ENCODE peak calls at places on chromosome 3, in eight cellular contexts. One of them, this sample, is unnamed.

GRCh38 chr3:161349529-161350278 is 21.6 kb downstream of the SPTSSB start:
- DNase-seq in H9: no peak
- DNase-seq in tibial artery: no peak
- DNase-seq in Caco-2: no peak
- DNase-seq in upper lobe of left lung: no peak
- DNase-seq in CD8-positive, alpha-beta T cell: peak; percentile 20
- DNase-seq in A549: peak; percentile 31
- DNase-seq in endodermal cell: no peak
- DNase-seq in this sample: no peak

GRCh38 chr3:111582114-111582461 is 13.1 kb downstream of the ZBED2 start:
- DNase-seq in H9: no peak
- DNase-seq in tibial artery: no peak
- DNase-seq in Caco-2: no peak
- DNase-seq in upper lobe of left lung: peak; percentile 41
- DNase-seq in CD8-positive, alpha-beta T cell: no peak
- DNase-seq in A549: peak; percentile 82
- DNase-seq in endodermal cell: no peak
- DNase-seq in this sample: no peak

GRCh38 chr3:17581421-17582080 is 160.9 kb downstream of the TBC1D5 start:
- DNase-seq in H9: no peak
- DNase-seq in tibial artery: no peak
- DNase-seq in Caco-2: no peak
- DNase-seq in upper lobe of left lung: no peak
- DNase-seq in CD8-positive, alpha-beta T cell: no peak
- DNase-seq in A549: no peak
- DNase-seq in endodermal cell: no peak
- DNase-seq in this sample: no peak

GRCh38 chr3:168531116-168531515 is 435.4 kb upstream of the GOLIM4 start:
- DNase-seq in H9: peak; percentile 36
- DNase-seq in tibial artery: no peak
- DNase-seq in Caco-2: no peak
- DNase-seq in upper lobe of left lung: no peak
- DNase-seq in CD8-positive, alpha-beta T cell: no peak
- DNase-seq in A549: no peak
- DNase-seq in endodermal cell: peak; percentile 57
- DNase-seq in this sample: peak; percentile 89

GRCh38 chr3:159499031-159499793 is 489.4 kb upstream of the IL12A start:
- DNase-seq in H9: no peak
- DNase-seq in tibial artery: no peak
- DNase-seq in Caco-2: no peak
- DNase-seq in upper lobe of left lung: no peak
- DNase-seq in CD8-positive, alpha-beta T cell: no peak
- DNase-seq in A549: no peak
- DNase-seq in endodermal cell: no peak
- DNase-seq in this sample: no peak

GRCh38 chr3:52570076-52570475 is 33.7 kb downstream of the UQCC5 start:
- DNase-seq in H9: no peak
- DNase-seq in tibial artery: no peak
- DNase-seq in Caco-2: no peak
- DNase-seq in upper lobe of left lung: no peak
- DNase-seq in CD8-positive, alpha-beta T cell: no peak
- DNase-seq in A549: no peak
- DNase-seq in endodermal cell: no peak
- DNase-seq in this sample: no peak

GRCh38 chr3:150275946-150276345 is 132.2 kb upstream of the TSC22D2 start:
- DNase-seq in H9: no peak
- DNase-seq in tibial artery: no peak
- DNase-seq in Caco-2: no peak
- DNase-seq in upper lobe of left lung: no peak
- DNase-seq in CD8-positive, alpha-beta T cell: no peak
- DNase-seq in A549: no peak
- DNase-seq in endodermal cell: no peak
- DNase-seq in this sample: no peak

GRCh38 chr3:154137036-154137435 is 15.8 kb downstream of the ARHGEF26 start:
- DNase-seq in H9: no peak
- DNase-seq in tibial artery: no peak
- DNase-seq in Caco-2: no peak
- DNase-seq in upper lobe of left lung: no peak
- DNase-seq in CD8-positive, alpha-beta T cell: no peak
- DNase-seq in A549: no peak
- DNase-seq in endodermal cell: no peak
- DNase-seq in this sample: no peak

GRCh38 chr3:49657208-49657915 is 16.8 kb upstream of the APEH start:
- DNase-seq in H9: no peak
- DNase-seq in tibial artery: no peak
- DNase-seq in Caco-2: no peak
- DNase-seq in upper lobe of left lung: no peak
- DNase-seq in CD8-positive, alpha-beta T cell: no peak
- DNase-seq in A549: no peak
- DNase-seq in endodermal cell: no peak
- DNase-seq in this sample: no peak
- H3K9me3 ChIP-seq in H9: no peaks in the 10 kb centered on the region
- H3K9me3 ChIP-seq in tibial artery: no peaks in the 10 kb centered on the region
- H3K9me3 ChIP-seq in Caco-2: no peaks in the 10 kb centered on the region
- H3K9me3 ChIP-seq in upper lobe of left lung: no peaks in the 10 kb centered on the region
- H3K9me3 ChIP-seq in CD8-positive, alpha-beta T cell: no peaks in the 10 kb centered on the region
- H3K9me3 ChIP-seq in A549: no peaks in the 10 kb centered on the region
- H3K9me3 ChIP-seq in endodermal cell: no peaks in the 10 kb centered on the region
- H3K9me3 ChIP-seq in this sample: no peaks in the 10 kb centered on the region

DNA sequence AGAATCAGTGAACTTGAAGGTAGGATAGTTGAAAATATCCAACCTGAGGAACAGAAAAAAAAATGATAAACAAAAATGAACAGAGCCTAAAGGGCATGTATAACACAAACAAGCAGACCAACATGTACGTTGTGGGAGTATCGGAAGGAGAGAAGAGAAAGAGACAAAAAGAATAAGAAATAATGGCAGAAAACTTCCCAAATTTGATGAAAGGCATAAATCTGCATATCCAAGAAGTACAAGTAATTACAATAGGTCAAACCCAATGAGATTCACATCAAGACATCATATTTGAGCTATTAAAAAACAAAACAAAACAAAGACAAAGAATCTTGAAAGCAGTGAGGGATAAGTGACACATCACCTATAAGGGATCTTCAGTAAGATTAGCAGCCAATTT is 38.1 kb upstream of the ATP13A5 start:
- DNase-seq in H9: no peak
- DNase-seq in tibial artery: no peak
- DNase-seq in Caco-2: no peak
- DNase-seq in upper lobe of left lung: no peak
- DNase-seq in CD8-positive, alpha-beta T cell: no peak
- DNase-seq in A549: no peak
- DNase-seq in endodermal cell: no peak
- DNase-seq in this sample: no peak
- H3K9me3 ChIP-seq in H9: no peaks in the 10 kb centered on the region
- H3K9me3 ChIP-seq in tibial artery: no peaks in the 10 kb centered on the region
- H3K9me3 ChIP-seq in Caco-2: peaks cover 6% of the 10 kb centered on the region
- H3K9me3 ChIP-seq in upper lobe of left lung: no peaks in the 10 kb centered on the region
- H3K9me3 ChIP-seq in CD8-positive, alpha-beta T cell: peaks cover 4% of the 10 kb centered on the region
- H3K9me3 ChIP-seq in A549: no peaks in the 10 kb centered on the region
- H3K9me3 ChIP-seq in endodermal cell: peaks cover 48% of the 10 kb centered on the region
- H3K9me3 ChIP-seq in this sample: no peaks in the 10 kb centered on the region

DNA sequence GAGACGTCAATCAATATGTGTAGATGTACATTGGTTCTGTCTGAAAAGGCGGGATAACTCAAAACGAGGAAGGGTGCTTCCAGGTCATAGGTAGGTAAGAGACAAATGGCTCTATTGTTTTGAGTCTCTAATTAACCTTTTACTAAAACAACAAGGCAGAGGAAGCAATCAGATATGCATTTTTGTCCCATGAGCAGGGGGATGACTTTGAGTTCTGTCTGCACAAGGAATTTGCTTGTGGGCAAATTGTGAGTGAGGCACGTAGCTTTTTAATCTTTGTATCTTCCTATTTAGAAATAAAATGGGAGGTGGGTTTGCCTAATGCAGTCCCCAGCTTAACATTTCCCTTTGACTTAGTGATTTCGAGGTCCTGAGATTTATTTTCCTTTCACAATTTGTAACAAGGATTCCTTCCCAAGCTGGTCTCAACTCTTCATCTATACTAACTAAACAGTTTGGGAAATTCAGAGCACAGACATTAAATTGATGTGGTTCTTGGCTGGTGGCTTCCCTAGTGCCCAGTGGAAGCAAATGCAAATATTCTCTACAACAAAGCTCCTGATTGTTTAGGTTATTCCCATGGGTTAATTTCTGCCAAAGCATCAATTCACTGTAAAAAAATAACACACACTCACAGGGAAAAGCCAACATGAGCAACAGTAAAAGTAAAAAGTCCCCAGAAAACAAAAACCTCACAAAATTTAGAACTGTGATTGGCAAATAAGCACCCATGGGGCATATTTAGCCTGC is 738.8 kb upstream of the SGO1 start:
- DNase-seq in H9: no peak
- DNase-seq in tibial artery: no peak
- DNase-seq in Caco-2: no peak
- DNase-seq in upper lobe of left lung: no peak
- DNase-seq in CD8-positive, alpha-beta T cell: no peak
- DNase-seq in A549: no peak
- DNase-seq in endodermal cell: no peak
- DNase-seq in this sample: no peak
- H3K9me3 ChIP-seq in H9: no peaks in the 10 kb centered on the region
- H3K9me3 ChIP-seq in tibial artery: no peaks in the 10 kb centered on the region
- H3K9me3 ChIP-seq in Caco-2: no peaks in the 10 kb centered on the region
- H3K9me3 ChIP-seq in upper lobe of left lung: peaks cover 3% of the 10 kb centered on the region
- H3K9me3 ChIP-seq in CD8-positive, alpha-beta T cell: no peaks in the 10 kb centered on the region
- H3K9me3 ChIP-seq in A549: no peaks in the 10 kb centered on the region
- H3K9me3 ChIP-seq in endodermal cell: peaks cover 22% of the 10 kb centered on the region
- H3K9me3 ChIP-seq in this sample: no peaks in the 10 kb centered on the region

GRCh38 chr3:73046195-73046594 is 15.3 kb upstream of the EBLN2 start:
- DNase-seq in H9: no peak
- DNase-seq in tibial artery: no peak
- DNase-seq in Caco-2: no peak
- DNase-seq in upper lobe of left lung: no peak
- DNase-seq in CD8-positive, alpha-beta T cell: no peak
- DNase-seq in A549: no peak
- DNase-seq in endodermal cell: no peak
- DNase-seq in this sample: no peak
- H3K9me3 ChIP-seq in H9: no peaks in the 10 kb centered on the region
- H3K9me3 ChIP-seq in tibial artery: no peaks in the 10 kb centered on the region
- H3K9me3 ChIP-seq in Caco-2: no peaks in the 10 kb centered on the region
- H3K9me3 ChIP-seq in upper lobe of left lung: no peaks in the 10 kb centered on the region
- H3K9me3 ChIP-seq in CD8-positive, alpha-beta T cell: no peaks in the 10 kb centered on the region
- H3K9me3 ChIP-seq in A549: no peaks in the 10 kb centered on the region
- H3K9me3 ChIP-seq in endodermal cell: no peaks in the 10 kb centered on the region
- H3K9me3 ChIP-seq in this sample: no peaks in the 10 kb centered on the region

GRCh38 chr3:13865106-13865505 is 14.8 kb downstream of the WNT7A start:
- DNase-seq in H9: no peak
- DNase-seq in tibial artery: no peak
- DNase-seq in Caco-2: no peak
- DNase-seq in upper lobe of left lung: no peak
- DNase-seq in CD8-positive, alpha-beta T cell: no peak
- DNase-seq in A549: no peak
- DNase-seq in endodermal cell: no peak
- DNase-seq in this sample: no peak
- H3K9me3 ChIP-seq in H9: no peaks in the 10 kb centered on the region
- H3K9me3 ChIP-seq in tibial artery: no peaks in the 10 kb centered on the region
- H3K9me3 ChIP-seq in Caco-2: no peaks in the 10 kb centered on the region
- H3K9me3 ChIP-seq in upper lobe of left lung: no peaks in the 10 kb centered on the region
- H3K9me3 ChIP-seq in CD8-positive, alpha-beta T cell: no peaks in the 10 kb centered on the region
- H3K9me3 ChIP-seq in A549: no peaks in the 10 kb centered on the region
- H3K9me3 ChIP-seq in endodermal cell: no peaks in the 10 kb centered on the region
- H3K9me3 ChIP-seq in this sample: no peaks in the 10 kb centered on the region

GRCh38 chr3:138642927-138643253 is 34.3 kb downstream of the FAIM start:
- DNase-seq in H9: no peak
- DNase-seq in tibial artery: no peak
- DNase-seq in Caco-2: no peak
- DNase-seq in upper lobe of left lung: no peak
- DNase-seq in CD8-positive, alpha-beta T cell: no peak
- DNase-seq in A549: no peak
- DNase-seq in endodermal cell: no peak
- DNase-seq in this sample: no peak
- H3K9me3 ChIP-seq in H9: peaks cover 9% of the 10 kb centered on the region
- H3K9me3 ChIP-seq in tibial artery: no peaks in the 10 kb centered on the region
- H3K9me3 ChIP-seq in Caco-2: peaks cover 11% of the 10 kb centered on the region
- H3K9me3 ChIP-seq in upper lobe of left lung: peaks cover 53% of the 10 kb centered on the region
- H3K9me3 ChIP-seq in CD8-positive, alpha-beta T cell: peaks cover 10% of the 10 kb centered on the region
- H3K9me3 ChIP-seq in A549: peaks cover 32% of the 10 kb centered on the region
- H3K9me3 ChIP-seq in endodermal cell: peaks cover 60% of the 10 kb centered on the region
- H3K9me3 ChIP-seq in this sample: no peaks in the 10 kb centered on the region

GRCh38 chr3:20822251-20822650 is 636.2 kb upstream of the SGO1 start:
- DNase-seq in H9: no peak
- DNase-seq in tibial artery: no peak
- DNase-seq in Caco-2: no peak
- DNase-seq in upper lobe of left lung: no peak
- DNase-seq in CD8-positive, alpha-beta T cell: no peak
- DNase-seq in A549: no peak
- DNase-seq in endodermal cell: no peak
- DNase-seq in this sample: no peak
- H3K9me3 ChIP-seq in H9: no peaks in the 10 kb centered on the region
- H3K9me3 ChIP-seq in tibial artery: no peaks in the 10 kb centered on the region
- H3K9me3 ChIP-seq in Caco-2: no peaks in the 10 kb centered on the region
- H3K9me3 ChIP-seq in upper lobe of left lung: peaks cover 11% of the 10 kb centered on the region
- H3K9me3 ChIP-seq in CD8-positive, alpha-beta T cell: no peaks in the 10 kb centered on the region
- H3K9me3 ChIP-seq in A549: no peaks in the 10 kb centered on the region
- H3K9me3 ChIP-seq in endodermal cell: peaks cover 11% of the 10 kb centered on the region
- H3K9me3 ChIP-seq in this sample: no peaks in the 10 kb centered on the region

GRCh38 chr3:18703798-18704197 is 278.7 kb upstream of the SATB1 start:
- DNase-seq in H9: no peak
- DNase-seq in tibial artery: no peak
- DNase-seq in Caco-2: no peak
- DNase-seq in upper lobe of left lung: no peak
- DNase-seq in CD8-positive, alpha-beta T cell: no peak
- DNase-seq in A549: no peak
- DNase-seq in endodermal cell: no peak
- DNase-seq in this sample: no peak
- H3K9me3 ChIP-seq in H9: no peaks in the 10 kb centered on the region
- H3K9me3 ChIP-seq in tibial artery: no peaks in the 10 kb centered on the region
- H3K9me3 ChIP-seq in Caco-2: no peaks in the 10 kb centered on the region
- H3K9me3 ChIP-seq in upper lobe of left lung: peaks cover 4% of the 10 kb centered on the region
- H3K9me3 ChIP-seq in CD8-positive, alpha-beta T cell: no peaks in the 10 kb centered on the region
- H3K9me3 ChIP-seq in A549: no peaks in the 10 kb centered on the region
- H3K9me3 ChIP-seq in endodermal cell: peaks cover 22% of the 10 kb centered on the region
- H3K9me3 ChIP-seq in this sample: no peaks in the 10 kb centered on the region

This sample was measured in HAP-1.